ENCODE peak calls at places on chromosomes 13 and 19, in seven cellular contexts. M is breast epithelium; A is endodermal cell; Y is activated T-helper 1 cell treated with Interleukin-2 at 50 U/mL for 16 hours; Z is neural crest cell; K is NCI-H1105; E is activated effector memory CD4-positive, alpha-beta T cell treated with Interleukin-2 at 50 U/mL for 16 hours. J is an unnamed sample.

GRCh38 chr19:38264486-38265212 is at the start of gene SPINT2:
- DNase-seq in K (peak; percentile 91), Z (peak; percentile 47), E (no peak), A (peak; percentile 95), Y (peak; percentile 67), M (no peak), J (peak; percentile 73)

GRCh38 chr13:40787062-40787461 is 2.3 kb upstream of the SLC25A15 start:
- DNase-seq in Y (no peak), M (no peak), A (no peak), K (no peak), E (no peak), Z (no peak), J (no peak)

GRCh38 chr13:49749852-49750251 is 42.6 kb downstream of the KPNA3 start:
- DNase-seq in Z (no peak), Y (no peak), A (no peak), K (no peak), E (no peak), M (no peak), J (no peak)

GRCh38 chr13:77521595-77522367 is 13.7 kb upstream of the SCEL start:
- DNase-seq in E (no peak), Z (no peak), K (no peak), Y (no peak), A (peak; percentile 89), M (no peak), J (no peak)

GRCh38 chr19:48975947-48976847 is 11.1 kb downstream of the FTL start:
- DNase-seq in Y (no peak), M (no peak), A (peak; percentile 82), Z (peak; percentile 41), E (no peak), K (no peak), J (no peak)

GRCh38 chr19:6501740-6502648 is at the start of gene TUBB4A:
- DNase-seq in M (no peak), A (peak; percentile 70), K (no peak), Y (no peak), E (no peak), Z (peak; percentile 21), J (no peak)

GRCh38 chr13:33953781-33954180 is 135.8 kb downstream of the RFC3 start:
- DNase-seq in Z (no peak), E (no peak), K (no peak), M (no peak), A (no peak), Y (no peak), J (no peak)

GRCh38 chr13:66009241-66009640 is 1220.9 kb downstream of the PCDH9 start:
- DNase-seq in A (no peak), E (no peak), M (no peak), Y (no peak), Z (no peak), K (no peak), J (no peak)

J was measured in NCI-H1092.